ENCODE peak calls at places on chromosomes 6 and 20, in five cellular contexts. A, Q, Z, X and N are unnamed samples.

GRCh38 chr6:122401104-122401503 is 1.7 kb downstream of the HSF2 start:
- DNase-seq in A (no peak), Q (no peak), Z (no peak), X (no peak), N (no peak)

GRCh38 chr6:43368517-43369160 is 808 bp downstream of the ZNF318 start:
- DNase-seq in A (no peak), Q (peak; percentile 64), Z (peak; percentile 33), X (peak; percentile 15), N (peak; percentile 61)

GRCh38 chr6:20600831-20601230 is 66.6 kb downstream of the CDKAL1 start:
- DNase-seq in A (no peak), Q (no peak), Z (no peak), X (no peak), N (no peak)

GRCh38 chr20:6819599-6819998 is 52.1 kb downstream of the BMP2 start:
- DNase-seq in A (no peak), Q (no peak), Z (no peak), X (no peak), N (no peak)

GRCh38 chr20:63967330-63968135 is 2.2 kb downstream of the ZNF512B start:
- DNase-seq in A (no peak), Q (peak; percentile 36), Z (no peak), X (no peak), N (no peak)

GRCh38 chr6:154868143-154868594 is 126.9 kb upstream of the TIAM2 start:
- DNase-seq in A (no peak), Q (no peak), Z (no peak), X (peak; percentile 15), N (no peak)

GRCh38 chr20:22579119-22579427 is 5.3 kb downstream of the FOXA2 start:
- DNase-seq in A (no peak), Q (no peak), Z (no peak), X (no peak), N (no peak)

GRCh38 chr20:610130-611046 is at the start of gene TCF15:
- DNase-seq in A (no peak), Q (peak; percentile 80), Z (no peak), X (no peak), N (no peak)

GRCh38 chr6:103707596-103708325 is 1152.0 kb downstream of the HACE1 start:
- DNase-seq in A (no peak), Q (no peak), Z (no peak), X (no peak), N (no peak)

GRCh38 chr6:167151648-167152047 is 6.1 kb downstream of the GPR31 start:
- DNase-seq in A (no peak), Q (no peak), Z (no peak), X (no peak), N (no peak)

GRCh38 chr6:150087336-150087735 is 18.4 kb upstream of the ULBP3 start:
- DNase-seq in A (no peak), Q (no peak), Z (no peak), X (no peak), N (no peak)

GRCh38 chr20:8657664-8658063 is 411.2 kb upstream of the PLCB4 start:
- DNase-seq in A (no peak), Q (no peak), Z (no peak), X (no peak), N (no peak)

GRCh38 chr6:144786825-144787224 is 501.7 kb downstream of the UTRN start:
- DNase-seq in A (no peak), Q (no peak), Z (no peak), X (no peak), N (no peak)

GRCh38 chr6:15268130-15268908 is 22.4 kb downstream of the JARID2 start:
- DNase-seq in A (no peak), Q (no peak), Z (no peak), X (no peak), N (no peak)

GRCh38 chr6:125377621-125378020 is 75.9 kb upstream of the HDDC2 start:
- DNase-seq in A (no peak), Q (no peak), Z (peak; percentile 18), X (no peak), N (no peak)

GRCh38 chr20:32804817-32805216 is 14.9 kb upstream of the MAPRE1 start:
- DNase-seq in A (no peak), Q (no peak), Z (no peak), X (no peak), N (no peak)

GRCh38 chr20:50330504-50331313 is 140.1 kb downstream of the CEBPB start:
- DNase-seq in A (no peak), Q (no peak), Z (no peak), X (peak; percentile 36), N (no peak)

GRCh38 chr6:107538856-107539387 is 49.0 kb downstream of the SOBP start:
- DNase-seq in A (no peak), Q (no peak), Z (no peak), X (no peak), N (no peak)

GRCh38 chr20:7714549-7714948 is 225.7 kb downstream of the HAO1 start:
- DNase-seq in A (no peak), Q (no peak), Z (no peak), X (no peak), N (no peak)

GRCh38 chr6:149028767-149029405 is 282.1 kb downstream of the UST start:
- DNase-seq in A (no peak), Q (peak; percentile 55), Z (peak; percentile 82), X (peak; percentile 80), N (no peak)

GRCh38 chr20:3248167-3248992 is 9.4 kb upstream of the SLC4A11 start:
- DNase-seq in A (no peak), Q (peak; percentile 61), Z (no peak), X (no peak), N (no peak)

GRCh38 chr6:47144306-47144705 is 102.2 kb upstream of the ADGRF1 start:
- DNase-seq in A (no peak), Q (no peak), Z (no peak), X (no peak), N (no peak)

GRCh38 chr20:13037727-13038126 is 29.0 kb downstream of the SPTLC3 start:
- DNase-seq in A (no peak), Q (no peak), Z (no peak), X (no peak), N (no peak)

GRCh38 chr6:142796571-142796970 is 148.4 kb downstream of the HIVEP2 start:
- DNase-seq in A (no peak), Q (no peak), Z (no peak), X (no peak), N (no peak)

GRCh38 chr6:142373268-142374089 is 71.7 kb downstream of the ADGRG6 start:
- DNase-seq in A (no peak), Q (no peak), Z (no peak), X (no peak), N (no peak)

GRCh38 chr6:157090736-157091135 is 232.6 kb downstream of the TMEM242 start:
- DNase-seq in A (no peak), Q (no peak), Z (no peak), X (no peak), N (no peak)

GRCh38 chr20:61896058-61896961 is 169.4 kb downstream of the TAF4 start:
- DNase-seq in A (peak; percentile 78), Q (no peak), Z (no peak), X (no peak), N (peak; percentile 50)

GRCh38 chr6:152299336-152299735 is 337.8 kb downstream of the SYNE1 start:
- DNase-seq in A (no peak), Q (no peak), Z (no peak), X (no peak), N (no peak)

GRCh38 chr6:152305672-152306071 is 331.5 kb downstream of the SYNE1 start:
- DNase-seq in A (no peak), Q (no peak), Z (no peak), X (no peak), N (no peak)

GRCh38 chr6:152300517-152300916 is 336.6 kb downstream of the SYNE1 start:
- DNase-seq in A (no peak), Q (no peak), Z (no peak), X (no peak), N (no peak)

GRCh38 chr6:152301021-152301805 is 335.9 kb downstream of the SYNE1 start:
- DNase-seq in A (no peak), Q (no peak), Z (no peak), X (no peak), N (no peak)

DNA sequence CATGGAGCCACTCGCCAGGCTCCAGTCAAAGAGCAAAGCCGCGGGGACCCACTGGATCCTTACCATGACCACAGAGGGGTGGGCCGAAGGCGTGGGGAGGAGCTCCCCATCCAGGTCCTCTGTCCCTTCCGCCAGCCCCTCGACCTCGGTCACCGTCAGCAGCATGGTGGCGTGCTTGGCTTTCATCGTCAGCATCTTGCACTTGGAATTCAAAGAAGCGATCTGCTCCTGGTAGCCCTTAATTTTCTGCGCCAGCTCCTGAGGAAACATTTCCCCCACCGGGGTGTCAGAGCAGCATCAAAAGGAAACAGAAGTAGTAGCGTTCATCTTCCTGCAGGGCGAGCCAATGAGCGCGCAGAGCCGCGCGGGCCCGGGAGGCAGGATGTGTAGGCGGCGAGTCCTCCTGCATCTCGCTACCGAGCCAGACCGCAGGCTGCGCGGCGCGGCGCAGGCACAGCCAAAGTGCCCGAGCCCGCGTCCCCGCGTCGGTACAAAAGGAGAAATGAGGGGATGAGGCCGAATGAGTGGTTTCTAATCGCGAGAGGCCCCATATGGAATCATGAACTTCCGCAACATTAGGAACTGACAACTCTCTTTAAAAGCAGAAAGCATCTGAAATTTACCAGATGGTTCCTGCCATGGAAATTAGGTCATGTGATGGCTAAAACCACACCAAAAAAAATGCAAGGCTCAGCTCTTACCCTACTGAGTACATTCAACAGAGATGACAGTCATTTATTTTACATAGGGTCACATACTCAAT is 335.2 kb downstream of the SYNE1 start:
- DNase-seq in A (peak; percentile 42), Q (peak; percentile 92), Z (peak; percentile 79), X (peak; percentile 74), N (peak; percentile 53)
- TF ChIP-seq POLR2A in A (peak; percentile 59), Q (peak; percentile 30), Z (peak; percentile 33), X (peak; percentile 10), N (peak; percentile 62)

GRCh38 chr6:73521351-73522254 is 771 bp upstream of the EEF1A1 start:
- DNase-seq in A (peak; percentile 23), Q (peak; percentile 84), Z (peak; percentile 76), X (no peak), N (no peak)
- TF ChIP-seq POLR2A in A (peak; percentile 69), Q (no peak), Z (no peak), X (no peak), N (peak; percentile 46)

DNA sequence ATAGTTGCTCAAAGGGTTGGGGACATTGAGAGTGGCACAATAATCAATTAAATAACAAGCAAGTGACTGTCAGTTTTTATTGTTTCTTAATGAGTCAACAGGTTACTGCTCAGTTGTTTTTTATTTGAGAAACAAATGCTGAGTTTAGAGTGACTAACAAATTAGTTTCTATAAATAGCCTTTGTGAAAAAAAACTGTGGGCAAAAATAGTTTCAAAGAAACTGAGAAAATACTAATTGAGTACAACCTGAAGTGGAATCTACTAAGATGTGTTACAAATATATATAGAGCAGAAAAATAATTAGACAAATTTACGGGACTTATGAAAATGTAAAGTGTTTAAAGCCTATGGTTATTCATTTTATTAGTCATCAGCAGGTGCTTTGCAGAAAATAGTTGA is 22.3 kb downstream of the BEND6 start:
- DNase-seq in A (no peak), Q (no peak), Z (no peak), X (no peak), N (no peak)
- TF ChIP-seq POLR2A in A (no peak), Q (no peak), Z (no peak), X (no peak), N (no peak)

GRCh38 chr6:14210077-14210476 is 92.5 kb downstream of the CD83 start:
- DNase-seq in A (no peak), Q (no peak), Z (no peak), X (no peak), N (no peak)

GRCh38 chr6:14211596-14211961 is 94.0 kb downstream of the CD83 start:
- DNase-seq in A (peak; percentile 18), Q (peak; percentile 74), Z (peak; percentile 37), X (peak; percentile 21), N (no peak)

GRCh38 chr6:14212632-14213031 is 95.1 kb downstream of the CD83 start:
- DNase-seq in A (no peak), Q (no peak), Z (no peak), X (no peak), N (no peak)

GRCh38 chr6:14212020-14212419 is 94.4 kb downstream of the CD83 start:
- DNase-seq in A (no peak), Q (no peak), Z (no peak), X (no peak), N (no peak)

GRCh38 chr6:14210663-14211595 is 93.4 kb downstream of the CD83 start:
- DNase-seq in A (peak; percentile 92), Q (peak; percentile 96), Z (peak; percentile 87), X (peak; percentile 93), N (peak; percentile 99)
- TF ChIP-seq POLR2A in A (peak; percentile 71), Q (peak; percentile 69), Z (peak; percentile 61), X (peak; percentile 21), N (peak; percentile 43)